ENCODE peak calls at places on chromosomes 6 and 20, in five cellular contexts. Z, T, O, B and E are unnamed samples.

GRCh38 chr6:3061501-3061941 is 6.8 kb upstream of the RIPK1 start:
- DNase-seq in Z (no peak), T (no peak), O (no peak), B (no peak), E (no peak)

GRCh38 chr6:46901747-46902362 is 19.9 kb downstream of the ADGRF5 start:
- DNase-seq in Z (no peak), T (no peak), O (peak), B (no peak), E (no peak)

GRCh38 chr6:3618300-3619041 is 133.0 kb downstream of the PXDC1 start:
- DNase-seq in Z (no peak), T (no peak), O (no peak), B (no peak), E (no peak)

GRCh38 chr6:106300944-106301343 is 24.6 kb downstream of the ATG5 start:
- DNase-seq in Z (no peak), T (no peak), O (no peak), B (no peak), E (no peak)

GRCh38 chr6:168992696-168993185 is 260.9 kb downstream of the THBS2 start:
- DNase-seq in Z (no peak), T (no peak), O (no peak), B (no peak), E (no peak)

GRCh38 chr20:59835057-59835447 is 98.4 kb downstream of the SYCP2 start:
- DNase-seq in Z (no peak), T (no peak), O (no peak), B (no peak), E (no peak)

GRCh38 chr20:32605167-32605656 is 20.1 kb upstream of the NOL4L start:
- DNase-seq in Z (no peak), T (no peak), O (no peak), B (peak), E (no peak)

GRCh38 chr20:50373674-50374286 is 136.4 kb upstream of the PTPN1 start:
- DNase-seq in Z (no peak), T (no peak), O (no peak), B (no peak), E (no peak)

GRCh38 chr20:1479831-1480595 is 11.2 kb downstream of the SIRPB2 start:
- DNase-seq in Z (no peak), T (no peak), O (no peak), B (no peak), E (no peak)

GRCh38 chr6:33691456-33692077 is 19.9 kb downstream of the UQCC2 start:
- DNase-seq in Z (no peak), T (no peak), O (no peak), B (no peak), E (no peak)
- H3K27ac ChIP-seq in Z (peak), T (peak), O (peak), B (no peak), E (no peak)

DNA sequence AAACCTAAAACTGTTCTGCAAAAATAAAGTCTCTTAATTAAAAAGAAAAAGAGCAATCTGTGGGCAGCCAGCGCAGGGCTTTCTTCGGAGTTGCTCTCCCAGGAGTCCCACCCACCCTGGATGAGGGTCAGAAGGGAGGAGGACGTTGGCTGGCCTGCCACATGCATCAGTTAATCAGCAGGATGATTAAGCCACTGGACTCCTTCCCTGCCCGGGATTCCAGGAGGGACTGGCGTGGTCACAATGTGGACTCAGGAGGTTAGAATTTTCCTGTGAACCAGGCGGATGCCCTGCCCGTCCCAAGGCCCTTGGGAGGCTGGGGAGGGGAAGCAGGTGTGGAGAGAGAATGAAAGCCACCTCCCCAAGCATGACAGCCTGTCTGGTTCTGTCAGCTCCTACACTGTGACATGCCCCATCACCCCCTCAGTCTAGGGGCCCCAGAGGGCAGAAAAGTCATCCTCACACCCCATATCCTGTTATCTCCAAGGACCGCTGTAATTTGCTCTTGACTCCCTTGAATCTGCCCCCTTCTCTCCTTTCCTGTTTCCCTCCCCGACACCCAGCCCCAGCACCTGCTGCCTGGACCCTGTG is 11.6 kb upstream of the ITPR3 start:
- DNase-seq in Z (peak), T (no peak), O (peak), B (peak), E (no peak)
- H3K27ac ChIP-seq in Z (peak), T (no peak), O (peak), B (no peak), E (no peak)

DNA sequence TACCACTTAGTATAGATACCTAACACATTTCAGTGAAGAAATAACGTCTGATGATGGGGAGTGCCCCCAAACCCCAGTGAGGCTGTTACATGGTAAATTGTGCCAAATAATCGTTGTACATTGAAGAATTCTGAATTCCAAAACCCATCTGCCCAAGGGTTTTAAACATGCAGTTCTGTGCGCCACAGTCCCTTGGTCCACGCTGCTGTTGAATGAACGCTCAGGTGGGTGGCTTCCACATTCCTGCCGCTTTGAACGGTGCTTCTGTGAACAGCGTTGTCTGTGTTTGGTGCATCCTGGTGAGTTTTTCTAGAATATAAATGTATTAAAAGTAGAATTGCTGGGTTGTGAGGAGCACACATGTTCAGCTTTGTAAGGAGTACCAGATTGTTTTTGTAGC is 2.9 kb downstream of the GID8 start:
- DNase-seq in Z (no peak), T (no peak), O (no peak), B (no peak), E (no peak)
- H3K27ac ChIP-seq in Z (no peak), T (no peak), O (no peak), B (no peak), E (no peak)

GRCh38 chr6:138109042-138109997 is 2.1 kb upstream of the PERP start:
- DNase-seq in Z (peak), T (peak), O (peak), B (peak), E (peak)
- H3K27ac ChIP-seq in Z (no peak), T (no peak), O (no peak), B (no peak), E (no peak)

GRCh38 chr6:121811106-121811505 is 375.7 kb downstream of the GJA1 start:
- DNase-seq in Z (no peak), T (no peak), O (no peak), B (no peak), E (no peak)

GRCh38 chr6:121817141-121817540 is 381.7 kb downstream of the GJA1 start:
- DNase-seq in Z (no peak), T (no peak), O (no peak), B (no peak), E (no peak)

GRCh38 chr6:121810346-121811032 is 375.0 kb downstream of the GJA1 start:
- DNase-seq in Z (no peak), T (no peak), O (no peak), B (no peak), E (no peak)

DNA sequence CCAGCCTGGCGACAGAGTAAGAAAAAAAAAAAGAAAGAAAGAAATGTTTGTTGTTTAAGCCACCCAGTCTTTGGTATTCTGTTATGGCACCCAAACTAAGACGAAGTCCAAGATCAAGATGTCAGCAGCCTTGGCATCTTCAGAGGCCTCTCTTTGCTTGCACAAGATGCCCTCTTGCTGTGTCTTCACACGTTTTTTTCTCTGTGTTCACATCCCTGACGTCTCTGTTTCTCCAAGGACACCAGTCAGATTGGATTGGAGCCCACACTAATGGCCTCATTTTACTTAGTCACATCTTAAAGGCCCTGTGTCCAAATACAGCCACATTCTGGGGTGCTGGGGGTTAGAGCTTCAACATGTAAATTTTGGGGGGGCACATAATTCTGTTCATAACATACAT is 380.9 kb downstream of the GJA1 start:
- DNase-seq in Z (no peak), T (no peak), O (no peak), B (no peak), E (no peak)
- H3K27ac ChIP-seq in Z (no peak), T (no peak), O (no peak), B (no peak), E (no peak)

GRCh38 chr6:143396497-143397228 is 53.8 kb downstream of the ADAT2 start:
- DNase-seq in Z (no peak), T (no peak), O (no peak), B (no peak), E (no peak)
- H3K27ac ChIP-seq in Z (no peak), T (no peak), O (no peak), B (no peak), E (no peak)

DNA sequence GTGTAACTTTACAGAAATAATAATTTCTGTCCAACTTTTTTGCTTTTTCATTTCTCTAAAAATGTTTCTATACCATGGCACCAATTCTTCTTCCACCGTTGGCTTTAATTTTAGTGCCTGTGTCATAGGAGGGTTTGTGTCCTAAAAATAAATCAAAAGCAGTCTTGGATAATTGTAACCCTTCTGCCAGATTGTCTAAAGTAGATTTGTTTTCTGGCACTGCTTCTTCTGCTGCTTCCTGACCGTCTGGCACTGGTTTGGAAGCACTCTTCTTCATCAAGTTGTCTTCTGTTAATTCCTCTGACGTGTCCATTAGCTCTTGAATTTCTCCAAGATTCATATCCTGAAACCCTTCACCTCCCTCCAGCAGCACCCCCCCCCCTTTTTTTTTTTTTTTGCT is 33.1 kb downstream of the SCAF8 start:
- DNase-seq in Z (no peak), T (no peak), O (no peak), B (no peak), E (no peak)
- H3K27ac ChIP-seq in Z (peak), T (no peak), O (no peak), B (no peak), E (no peak)

GRCh38 chr6:75609639-75610590 is 8.2 kb downstream of the SENP6 start:
- DNase-seq in Z (no peak), T (no peak), O (no peak), B (no peak), E (no peak)

GRCh38 chr6:75612921-75613534 is 11.3 kb downstream of the SENP6 start:
- DNase-seq in Z (no peak), T (no peak), O (no peak), B (no peak), E (no peak)

GRCh38 chr6:75611702-75612375 is 10.2 kb downstream of the SENP6 start:
- DNase-seq in Z (no peak), T (no peak), O (no peak), B (no peak), E (no peak)

GRCh38 chr6:75612434-75612833 is 10.8 kb downstream of the SENP6 start:
- DNase-seq in Z (no peak), T (no peak), O (no peak), B (no peak), E (no peak)

GRCh38 chr6:75611011-75611701 is 9.5 kb downstream of the SENP6 start:
- DNase-seq in Z (no peak), T (no peak), O (no peak), B (no peak), E (no peak)
- H3K27ac ChIP-seq in Z (peak), T (no peak), O (no peak), B (peak), E (no peak)

GRCh38 chr6:148839044-148839443 is 92.2 kb downstream of the UST start:
- DNase-seq in Z (no peak), T (no peak), O (no peak), B (no peak), E (no peak)
- H3K27ac ChIP-seq in Z (no peak), T (no peak), O (no peak), B (no peak), E (no peak)